ENCODE peak calls at places on chromosomes 6 and 20, in five cellular contexts. One of them, this sample, is unnamed.

GRCh38 chr6:13763740-13764381 is 50.5 kb downstream of the MCUR1 start:
- DNase-seq in HFF-Myc: no peak
- DNase-seq in CD14-positive monocyte: no peak
- DNase-seq in cardiac muscle cell: no peak
- DNase-seq in endothelial cell: no peak
- DNase-seq in this sample: no peak

GRCh38 chr6:8860671-8861070 is 425.3 kb upstream of the SLC35B3 start:
- DNase-seq in HFF-Myc: no peak
- DNase-seq in CD14-positive monocyte: no peak
- DNase-seq in cardiac muscle cell: no peak
- DNase-seq in endothelial cell: no peak
- DNase-seq in this sample: no peak

GRCh38 chr20:50759678-50760077 is 28.3 kb downstream of the PARD6B start:
- DNase-seq in HFF-Myc: no peak
- DNase-seq in CD14-positive monocyte: no peak
- DNase-seq in cardiac muscle cell: no peak
- DNase-seq in endothelial cell: no peak
- DNase-seq in this sample: no peak

GRCh38 chr6:154169193-154169847 is 130.3 kb downstream of the OPRM1 start:
- DNase-seq in HFF-Myc: no peak
- DNase-seq in CD14-positive monocyte: no peak
- DNase-seq in cardiac muscle cell: peak
- DNase-seq in endothelial cell: no peak
- DNase-seq in this sample: no peak

GRCh38 chr6:35161776-35162607 is 20.9 kb upstream of the TCP11 start:
- DNase-seq in HFF-Myc: no peak
- DNase-seq in CD14-positive monocyte: no peak
- DNase-seq in cardiac muscle cell: peak
- DNase-seq in endothelial cell: no peak
- DNase-seq in this sample: no peak

GRCh38 chr6:128284128-128284527 is 236.3 kb downstream of the PTPRK start:
- DNase-seq in HFF-Myc: no peak
- DNase-seq in CD14-positive monocyte: no peak
- DNase-seq in cardiac muscle cell: no peak
- DNase-seq in endothelial cell: no peak
- DNase-seq in this sample: no peak

GRCh38 chr6:45535933-45536332 is 158.2 kb upstream of the SUPT3H start:
- DNase-seq in HFF-Myc: no peak
- DNase-seq in CD14-positive monocyte: no peak
- DNase-seq in cardiac muscle cell: no peak
- DNase-seq in endothelial cell: no peak
- DNase-seq in this sample: no peak

GRCh38 chr20:3413393-3413889 is 6.0 kb upstream of the DNAAF9 start:
- DNase-seq in HFF-Myc: no peak
- DNase-seq in CD14-positive monocyte: no peak
- DNase-seq in cardiac muscle cell: no peak
- DNase-seq in endothelial cell: no peak
- DNase-seq in this sample: no peak

GRCh38 chr6:111805511-111806181 is 67.6 kb downstream of the FYN start:
- DNase-seq in HFF-Myc: no peak
- DNase-seq in CD14-positive monocyte: no peak
- DNase-seq in cardiac muscle cell: peak
- DNase-seq in endothelial cell: no peak
- DNase-seq in this sample: peak

GRCh38 chr20:43946659-43947315 is 32.1 kb downstream of the TOX2 start:
- DNase-seq in HFF-Myc: no peak
- DNase-seq in CD14-positive monocyte: no peak
- DNase-seq in cardiac muscle cell: no peak
- DNase-seq in endothelial cell: no peak
- DNase-seq in this sample: no peak

GRCh38 chr6:162612613-162613012 is 115.0 kb downstream of the PRKN start:
- DNase-seq in HFF-Myc: no peak
- DNase-seq in CD14-positive monocyte: no peak
- DNase-seq in cardiac muscle cell: no peak
- DNase-seq in endothelial cell: no peak
- DNase-seq in this sample: no peak

GRCh38 chr6:153044295-153044694 is 41.8 kb upstream of the MTRF1L start:
- DNase-seq in HFF-Myc: no peak
- DNase-seq in CD14-positive monocyte: no peak
- DNase-seq in cardiac muscle cell: no peak
- DNase-seq in endothelial cell: no peak
- DNase-seq in this sample: no peak

GRCh38 chr6:168988280-168988679 is 265.4 kb downstream of the THBS2 start:
- DNase-seq in HFF-Myc: no peak
- DNase-seq in CD14-positive monocyte: no peak
- DNase-seq in cardiac muscle cell: no peak
- DNase-seq in endothelial cell: no peak
- DNase-seq in this sample: no peak

GRCh38 chr6:49406241-49406970 is 56.6 kb downstream of the MMUT start:
- DNase-seq in HFF-Myc: no peak
- DNase-seq in CD14-positive monocyte: no peak
- DNase-seq in cardiac muscle cell: peak
- DNase-seq in endothelial cell: no peak
- DNase-seq in this sample: no peak

GRCh38 chr6:29426654-29427053 is 11.9 kb downstream of the OR12D1 start:
- DNase-seq in HFF-Myc: no peak
- DNase-seq in CD14-positive monocyte: no peak
- DNase-seq in cardiac muscle cell: no peak
- DNase-seq in endothelial cell: no peak
- DNase-seq in this sample: no peak

GRCh38 chr6:52499026-52499425 is 77.8 kb downstream of the TRAM2 start:
- DNase-seq in HFF-Myc: no peak
- DNase-seq in CD14-positive monocyte: no peak
- DNase-seq in cardiac muscle cell: no peak
- DNase-seq in endothelial cell: no peak
- DNase-seq in this sample: no peak

GRCh38 chr20:57502331-57502700 is 22.6 kb downstream of the CTCFL start:
- DNase-seq in HFF-Myc: no peak
- DNase-seq in CD14-positive monocyte: no peak
- DNase-seq in cardiac muscle cell: no peak
- DNase-seq in endothelial cell: no peak
- DNase-seq in this sample: no peak

GRCh38 chr20:7851031-7851490 is 89.2 kb downstream of the HAO1 start:
- DNase-seq in HFF-Myc: no peak
- DNase-seq in CD14-positive monocyte: no peak
- DNase-seq in cardiac muscle cell: peak
- DNase-seq in endothelial cell: no peak
- DNase-seq in this sample: no peak

GRCh38 chr20:8912731-8913130 is 156.2 kb upstream of the PLCB4 start:
- DNase-seq in HFF-Myc: no peak
- DNase-seq in CD14-positive monocyte: no peak
- DNase-seq in cardiac muscle cell: no peak
- DNase-seq in endothelial cell: no peak
- DNase-seq in this sample: no peak

GRCh38 chr6:467111-467510 is 75.6 kb downstream of the IRF4 start:
- DNase-seq in HFF-Myc: no peak
- DNase-seq in CD14-positive monocyte: no peak
- DNase-seq in cardiac muscle cell: no peak
- DNase-seq in endothelial cell: no peak
- DNase-seq in this sample: no peak

GRCh38 chr6:52503853-52504777 is 72.7 kb downstream of the TRAM2 start:
- DNase-seq in HFF-Myc: no peak
- DNase-seq in CD14-positive monocyte: peak
- DNase-seq in cardiac muscle cell: peak
- DNase-seq in endothelial cell: no peak
- DNase-seq in this sample: no peak

GRCh38 chr20:50854512-50855249 is 59.8 kb downstream of the BCAS4 start:
- DNase-seq in HFF-Myc: no peak
- DNase-seq in CD14-positive monocyte: no peak
- DNase-seq in cardiac muscle cell: no peak
- DNase-seq in endothelial cell: no peak
- DNase-seq in this sample: no peak

GRCh38 chr6:45548657-45549515 is 171.2 kb upstream of the SUPT3H start:
- DNase-seq in HFF-Myc: no peak
- DNase-seq in CD14-positive monocyte: no peak
- DNase-seq in cardiac muscle cell: no peak
- DNase-seq in endothelial cell: no peak
- DNase-seq in this sample: peak

GRCh38 chr6:21953831-21954801 is 342.7 kb downstream of the PRL start:
- DNase-seq in HFF-Myc: peak
- DNase-seq in CD14-positive monocyte: no peak
- DNase-seq in cardiac muscle cell: peak
- DNase-seq in endothelial cell: no peak
- DNase-seq in this sample: no peak

DNA sequence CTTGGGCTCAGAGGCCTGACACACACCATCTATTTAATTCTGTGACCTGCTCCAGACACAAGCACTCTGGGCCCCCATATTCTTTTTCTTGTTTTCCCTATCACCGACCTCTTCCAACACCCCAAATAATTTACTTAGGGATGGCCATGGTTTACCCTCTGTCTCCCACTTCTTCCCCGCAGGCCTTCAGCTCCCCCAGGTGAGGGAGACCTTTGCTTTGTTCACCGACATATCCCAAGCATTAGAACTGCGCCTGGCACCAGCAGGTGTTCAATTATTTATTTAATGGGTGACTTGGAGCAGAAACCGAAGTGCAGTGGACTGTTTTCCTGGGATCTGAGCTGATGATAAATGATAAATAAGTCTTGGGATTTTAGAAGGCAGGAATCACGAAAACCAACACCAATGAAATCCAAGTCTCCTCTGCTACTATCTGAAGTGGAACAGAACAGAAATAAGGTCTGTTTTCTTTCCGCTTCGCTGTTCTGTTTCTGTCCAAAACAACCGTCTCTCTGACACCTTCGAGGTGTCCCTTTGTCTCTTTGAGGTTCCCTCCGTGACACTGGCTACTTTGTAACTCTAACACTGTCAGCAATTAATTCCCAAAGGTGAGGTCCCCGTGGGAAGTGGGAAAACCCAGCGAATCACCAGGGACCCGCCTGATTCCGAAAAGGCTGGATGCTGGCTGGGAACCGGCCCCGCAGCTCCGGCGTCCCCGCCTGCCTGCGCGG is 1.1 kb upstream of the RIN2 start:
- DNase-seq in HFF-Myc: no peak
- DNase-seq in CD14-positive monocyte: no peak
- DNase-seq in cardiac muscle cell: no peak
- DNase-seq in endothelial cell: no peak
- DNase-seq in this sample: no peak
- TF ChIP-seq CTCF in HFF-Myc: no peak
- TF ChIP-seq CTCF in CD14-positive monocyte: no peak
- TF ChIP-seq CTCF in cardiac muscle cell: no peak
- TF ChIP-seq CTCF in endothelial cell: no peak
- TF ChIP-seq CTCF in this sample: no peak

DNA sequence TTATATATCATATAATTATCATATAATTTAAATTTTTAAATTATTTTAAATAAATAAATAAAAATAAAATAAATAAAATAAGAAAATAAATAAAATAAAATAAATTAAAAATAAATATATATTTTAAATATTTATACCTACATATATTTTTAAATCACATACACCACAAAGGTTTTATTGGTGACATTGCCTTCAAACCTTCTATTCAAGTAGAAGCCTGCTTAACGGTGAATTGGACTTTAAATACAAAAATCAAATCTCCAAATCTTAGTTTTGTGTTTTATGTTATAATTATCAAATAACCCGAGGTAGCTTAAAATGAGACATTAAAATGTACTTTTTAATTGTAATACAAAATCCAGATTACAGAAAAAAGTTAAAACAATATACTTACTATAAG is 1137.8 kb downstream of the HACE1 start:
- DNase-seq in HFF-Myc: no peak
- DNase-seq in CD14-positive monocyte: no peak
- DNase-seq in cardiac muscle cell: no peak
- DNase-seq in endothelial cell: no peak
- DNase-seq in this sample: no peak
- TF ChIP-seq CTCF in HFF-Myc: no peak
- TF ChIP-seq CTCF in CD14-positive monocyte: no peak
- TF ChIP-seq CTCF in cardiac muscle cell: no peak
- TF ChIP-seq CTCF in endothelial cell: no peak
- TF ChIP-seq CTCF in this sample: no peak

DNA sequence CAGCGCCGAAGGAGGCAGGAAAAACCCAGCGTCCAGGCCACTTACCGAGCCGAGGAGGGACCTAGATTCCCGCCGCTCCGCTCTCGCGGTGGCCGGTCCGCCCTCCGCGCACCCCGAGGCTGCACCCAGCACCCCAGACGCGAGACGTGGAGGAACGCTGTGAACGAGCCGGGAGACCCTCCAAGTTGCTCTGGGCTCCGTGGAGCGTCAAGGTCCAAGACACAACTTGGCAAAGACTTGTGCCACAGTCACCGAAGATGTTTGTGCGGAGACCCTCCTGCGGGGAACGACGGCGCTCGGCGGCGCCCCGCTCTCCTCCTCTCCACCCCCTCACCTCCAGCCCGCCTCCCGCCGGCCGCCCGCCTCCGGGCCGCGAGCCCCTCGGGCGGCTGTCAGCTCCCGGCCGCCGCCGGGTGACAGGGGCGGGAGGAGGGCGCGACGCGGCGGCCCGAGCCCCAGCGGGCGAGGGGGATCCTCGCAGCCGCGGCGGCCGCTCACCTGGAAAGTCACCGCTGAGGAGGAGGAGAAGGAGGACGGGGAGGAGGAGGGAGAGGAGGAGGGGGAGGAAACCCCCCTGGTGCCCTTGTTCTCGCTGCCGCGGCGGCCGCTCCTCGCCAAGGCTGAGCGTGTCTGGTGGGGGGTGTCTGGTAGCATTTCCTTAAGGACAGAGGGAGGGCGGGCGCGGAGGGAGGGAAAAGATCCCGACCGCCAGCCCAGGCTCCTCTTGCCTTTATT is 637 bp upstream of the HIVEP2 start:
- DNase-seq in HFF-Myc: no peak
- DNase-seq in CD14-positive monocyte: no peak
- DNase-seq in cardiac muscle cell: no peak
- DNase-seq in endothelial cell: peak
- DNase-seq in this sample: peak
- TF ChIP-seq CTCF in HFF-Myc: no peak
- TF ChIP-seq CTCF in CD14-positive monocyte: no peak
- TF ChIP-seq CTCF in cardiac muscle cell: no peak
- TF ChIP-seq CTCF in endothelial cell: no peak
- TF ChIP-seq CTCF in this sample: no peak

GRCh38 chr6:165890404-165890735 is 227.3 kb upstream of the PDE10A start:
- DNase-seq in HFF-Myc: no peak
- DNase-seq in CD14-positive monocyte: no peak
- DNase-seq in cardiac muscle cell: no peak
- DNase-seq in endothelial cell: no peak
- DNase-seq in this sample: no peak
- TF ChIP-seq CTCF in HFF-Myc: no peak
- TF ChIP-seq CTCF in CD14-positive monocyte: no peak
- TF ChIP-seq CTCF in cardiac muscle cell: no peak
- TF ChIP-seq CTCF in endothelial cell: no peak
- TF ChIP-seq CTCF in this sample: no peak

GRCh38 chr6:79494841-79495240 is 42.4 kb downstream of the LCA5 start:
- DNase-seq in HFF-Myc: no peak
- DNase-seq in CD14-positive monocyte: peak
- DNase-seq in cardiac muscle cell: no peak
- DNase-seq in endothelial cell: peak
- DNase-seq in this sample: no peak
- TF ChIP-seq CTCF in HFF-Myc: no peak
- TF ChIP-seq CTCF in CD14-positive monocyte: no peak
- TF ChIP-seq CTCF in cardiac muscle cell: no peak
- TF ChIP-seq CTCF in endothelial cell: no peak
- TF ChIP-seq CTCF in this sample: no peak

This sample was measured in activated B cell treated with CpG ODN at 0.5 μM for 24 hours.